ENCODE peak calls at places on chromosomes 6 and 20, in four cellular contexts. T, M, Q and B are unnamed samples.
A peak's percentile ranks its signal among the peaks of the same experiment; 100 is the strongest.

GRCh38 chr6:161138545-161139303 is 135.1 kb downstream of the AGPAT4 start:
- DNase-seq in M (no peak), Q (no peak), T (no peak), B (no peak)

GRCh38 chr6:41201784-41202181 is 834 bp upstream of the TREML2 start:
- DNase-seq in M (no peak), Q (no peak), T (no peak), B (no peak)

GRCh38 chr6:37459981-37460800 is 27.2 kb downstream of the CMTR1 start:
- DNase-seq in T (peak; percentile 7), M (no peak), Q (no peak), B (no peak)

GRCh38 chr6:21001736-21002135 is 467.5 kb downstream of the CDKAL1 start:
- DNase-seq in M (peak; percentile 54), T (peak; percentile 62), Q (peak; percentile 12), B (no peak)

GRCh38 chr6:56730663-56731529 is 88.2 kb upstream of the DST start:
- DNase-seq in T (peak; percentile 79), Q (peak; percentile 82), M (peak; percentile 70), B (no peak)

GRCh38 chr6:43773050-43773956 is 3.3 kb downstream of the VEGFA start:
- DNase-seq in Q (peak; percentile 57), T (peak; percentile 77), M (peak; percentile 64), B (peak; percentile 97)

GRCh38 chr20:49281059-49281912 is 3.4 kb upstream of the ZNFX1 start:
- DNase-seq in Q (no peak), T (no peak), M (no peak), B (no peak)

GRCh38 chr6:44008821-44009370 is 118.4 kb downstream of the MRPL14 start:
- DNase-seq in Q (no peak), T (no peak), M (no peak), B (peak; percentile 31)

GRCh38 chr6:116667620-116668019 is 946 bp downstream of the ZUP1 start:
- DNase-seq in M (no peak), T (no peak), Q (no peak), B (no peak)

GRCh38 chr6:82097676-82098075 is 149.9 kb downstream of the IBTK start:
- DNase-seq in T (no peak), Q (no peak), M (no peak), B (no peak)

GRCh38 chr6:136063095-136063494 is 187.0 kb downstream of the MTFR2 start:
- DNase-seq in T (no peak), Q (peak; percentile 70), M (peak; percentile 69), B (no peak)

GRCh38 chr6:1670711-1671462 is 61.2 kb downstream of the FOXC1 start:
- DNase-seq in M (no peak), Q (peak; percentile 69), T (peak; percentile 81), B (peak; percentile 67)

GRCh38 chr20:48336647-48337046 is 491.2 kb downstream of the PREX1 start:
- DNase-seq in T (no peak), Q (no peak), M (no peak), B (no peak)

DNA sequence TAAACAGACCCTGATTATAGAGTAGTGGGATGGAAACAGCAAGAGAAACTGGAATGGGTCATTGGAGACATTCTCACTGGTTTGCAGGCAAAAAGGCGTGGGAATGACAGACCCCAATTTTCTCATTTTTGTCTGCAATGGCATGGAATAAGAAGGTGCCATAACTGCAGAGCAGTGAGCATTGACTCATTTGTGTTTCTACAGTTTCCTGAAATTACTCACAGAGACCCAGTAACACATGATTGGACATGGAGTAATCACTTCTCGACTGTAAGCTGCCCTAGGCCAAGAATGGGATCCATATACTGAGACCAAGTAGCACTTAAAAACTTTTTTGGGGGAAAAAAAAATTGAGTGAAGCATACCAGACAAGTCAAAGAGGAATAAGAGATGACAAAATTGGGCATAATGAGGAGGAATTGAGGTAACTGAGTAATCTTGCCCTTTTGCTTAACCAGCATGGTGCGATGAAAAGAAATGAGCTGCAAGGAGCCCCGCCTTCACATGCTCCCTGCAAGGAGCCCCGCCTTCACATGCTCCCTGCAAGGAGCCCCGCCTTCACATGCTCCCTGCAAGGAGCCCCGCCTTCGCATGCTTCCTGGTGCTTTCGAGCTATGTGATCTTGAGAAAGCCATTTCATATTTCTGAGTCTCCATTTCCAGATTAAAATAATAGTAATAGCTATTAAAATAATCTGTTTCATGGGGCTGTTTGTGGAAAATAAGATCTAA is 44.2 kb downstream of the NHSL1 start:
- DNase-seq in M (no peak), T (no peak), Q (no peak), B (no peak)
- H3K4me3 ChIP-seq in M (no peak overlapping the region), T (no peak overlapping the region), Q (no peak overlapping the region), B (no peak overlapping the region)

DNA sequence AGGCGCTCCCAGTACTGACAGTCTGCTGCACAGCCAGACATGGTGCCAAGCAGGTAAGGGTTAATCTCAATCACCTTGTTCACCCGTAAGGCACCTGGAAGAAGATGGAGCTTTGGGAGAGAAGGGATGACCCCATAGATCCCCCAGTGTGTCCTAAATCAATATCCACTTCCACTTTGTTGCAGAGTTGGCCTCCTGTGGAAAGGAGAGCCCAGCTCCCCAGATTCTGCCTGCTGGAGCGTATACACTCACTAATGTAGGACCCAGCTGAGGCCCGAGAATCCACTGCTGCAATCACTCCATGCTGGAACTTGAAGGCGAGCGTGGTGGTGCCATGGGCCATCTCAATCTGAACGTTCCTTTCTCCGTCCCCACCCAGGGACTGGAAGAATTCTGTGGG is 1.2 kb downstream of the PSMB8 start:
- DNase-seq in T (no peak), Q (no peak), M (no peak), B (no peak)
- H3K4me3 ChIP-seq in T (peak overlapping the region; percentile 95), Q (no peak overlapping the region), M (peak overlapping the region; percentile 10), B (peak overlapping the region; percentile 93)

GRCh38 chr6:112038268-112038667 is 15.6 kb upstream of the CCN6 start:
- DNase-seq in T (peak; percentile 23), Q (no peak), M (peak; percentile 54), B (no peak)
- H3K4me3 ChIP-seq in T (peak overlapping the region; percentile 72), Q (no peak overlapping the region), M (peak overlapping the region; percentile 25), B (peak overlapping the region; percentile 33)

GRCh38 chr6:27592107-27592480 is 119.2 kb upstream of the ZNF184 start:
- DNase-seq in T (peak; percentile 14), Q (no peak), M (no peak), B (peak; percentile 52)
- H3K4me3 ChIP-seq in T (peak overlapping the region; percentile 78), Q (peak overlapping the region; percentile 31), M (peak overlapping the region; percentile 29), B (peak overlapping the region; percentile 65)